ENCODE peak calls at places on chromosome 15, in four cellular contexts. U, E, F and R are unnamed samples.

GRCh38 chr15:35827156-35827555 is 281.2 kb upstream of the DPH6 start:
- DNase-seq in U (no peak), F (no peak), E (no peak), R (no peak)

GRCh38 chr15:59549339-59549807 is 62.2 kb upstream of the GCNT3 start:
- DNase-seq in U (no peak), F (no peak), E (no peak), R (no peak)

GRCh38 chr15:73270366-73271097 is 98.2 kb downstream of the HCN4 start:
- DNase-seq in F (no peak), E (no peak), U (no peak), R (no peak)

GRCh38 chr15:28977377-28978010 is 91.7 kb downstream of the APBA2 start:
- DNase-seq in E (peak), U (peak), F (no peak), R (no peak)

GRCh38 chr15:34890424-34890823 is 79.1 kb downstream of the AQR start:
- DNase-seq in U (no peak), E (no peak), F (no peak), R (no peak)

GRCh38 chr15:45183001-45183400 is 4.8 kb downstream of the SHF start:
- DNase-seq in E (no peak), U (no peak), F (no peak), R (no peak)

GRCh38 chr15:64151727-64152506 is at the start of gene SNX22:
- DNase-seq in U (peak), F (no peak), E (peak), R (peak)

GRCh38 chr15:85754993-85755392 is 39.7 kb downstream of the KLHL25 start:
- DNase-seq in U (peak), F (no peak), E (no peak), R (no peak)

GRCh38 chr15:22963546-22964125 is 16.5 kb downstream of the CYFIP1 start:
- DNase-seq in U (peak), E (no peak), F (no peak), R (no peak)

GRCh38 chr15:69754313-69754712 is 301.7 kb downstream of the RPLP1 start:
- DNase-seq in F (no peak), U (no peak), E (no peak), R (no peak)

GRCh38 chr15:88440021-88440420 is 27.2 kb downstream of the MRPL46 start:
- DNase-seq in U (no peak), E (no peak), F (no peak), R (no peak)

GRCh38 chr15:22827125-22827524 is 11.3 kb upstream of the NIPA2 start:
- DNase-seq in E (no peak), U (no peak), F (no peak), R (no peak)

GRCh38 chr15:82966671-82967071 is 14.2 kb upstream of the HOMER2 start:
- DNase-seq in F (no peak), E (no peak), U (no peak), R (no peak)

GRCh38 chr15:50148362-50148963 is 29.4 kb upstream of the ATP8B4 start:
- DNase-seq in F (no peak), E (no peak), U (no peak), R (peak)

GRCh38 chr15:92883643-92884458 is 16.3 kb upstream of the CHD2 start:
- DNase-seq in U (no peak), E (no peak), F (no peak), R (peak)

GRCh38 chr15:27820232-27820631 is 278.9 kb downstream of the OCA2 start:
- DNase-seq in F (no peak), U (no peak), E (no peak), R (no peak)

GRCh38 chr15:87207251-87207650 is 1049.3 kb downstream of the NTRK3 start:
- DNase-seq in E (no peak), U (no peak), F (no peak), R (no peak)

GRCh38 chr15:96043586-96044171 is 286.8 kb upstream of the NR2F2 start:
- DNase-seq in F (no peak), U (no peak), E (no peak), R (no peak)

GRCh38 chr15:73956276-73957086 is 30.2 kb downstream of the LOXL1 start:
- DNase-seq in U (peak), E (no peak), F (no peak), R (no peak)

GRCh38 chr15:61011576-61012336 is 217.3 kb downstream of the RORA start:
- DNase-seq in U (no peak), F (no peak), E (no peak), R (no peak)

GRCh38 chr15:62503451-62503850 is 338.4 kb upstream of the C2CD4B start:
- DNase-seq in U (no peak), E (peak), F (no peak), R (peak)

DNA sequence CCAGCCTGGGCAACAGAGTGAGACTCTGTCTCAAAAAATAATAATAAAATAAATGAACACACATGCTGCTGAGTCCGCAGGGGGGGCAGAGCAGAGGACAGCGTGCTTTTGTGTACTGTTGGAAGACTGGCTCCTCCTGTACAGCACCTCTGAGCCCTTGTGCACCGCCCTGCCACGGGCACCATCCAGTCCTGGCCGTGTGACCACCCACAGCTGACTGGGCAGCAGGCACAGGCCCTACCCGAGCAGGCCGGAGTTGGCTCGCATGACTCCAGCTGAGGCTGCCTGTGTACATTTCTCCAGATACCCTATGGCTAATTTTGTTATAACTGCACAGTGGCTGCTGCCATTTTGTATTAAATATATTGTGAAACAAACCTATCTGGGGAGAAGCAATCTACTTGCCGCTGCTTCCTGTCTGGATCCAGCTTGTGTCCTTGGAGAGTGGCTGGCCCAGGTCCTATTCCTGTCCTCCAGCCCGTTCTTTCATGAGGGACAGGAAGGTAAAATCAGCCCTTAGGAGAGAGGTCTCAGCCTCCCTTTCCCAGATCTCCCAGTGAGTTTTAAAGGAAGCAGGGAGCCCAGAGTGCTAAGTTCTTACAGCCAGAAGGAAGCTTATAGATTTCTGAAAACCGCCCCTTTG is 14.6 kb downstream of the IVD start:
- DNase-seq in E (peak), U (no peak), F (no peak), R (no peak)
- TF ChIP-seq POLR2A in E (no peak), U (no peak), F (no peak), R (no peak)

GRCh38 chr15:78898540-78898939 is 25.9 kb downstream of the MORF4L1 start:
- DNase-seq in F (no peak), U (no peak), E (no peak), R (no peak)
- TF ChIP-seq POLR2A in F (no peak), U (no peak), E (no peak), R (no peak)

GRCh38 chr15:40080847-40081246 is 27.8 kb downstream of the BMF start:
- DNase-seq in F (no peak), E (no peak), U (no peak), R (peak)

GRCh38 chr15:40082195-40082868 is 26.3 kb downstream of the BMF start:
- DNase-seq in F (no peak), U (peak), E (no peak), R (no peak)

GRCh38 chr15:40080104-40080503 is 28.6 kb downstream of the BMF start:
- DNase-seq in U (no peak), E (no peak), F (no peak), R (peak)

GRCh38 chr15:40083756-40084101 is 24.9 kb downstream of the BMF start:
- DNase-seq in E (no peak), F (no peak), U (no peak), R (no peak)

DNA sequence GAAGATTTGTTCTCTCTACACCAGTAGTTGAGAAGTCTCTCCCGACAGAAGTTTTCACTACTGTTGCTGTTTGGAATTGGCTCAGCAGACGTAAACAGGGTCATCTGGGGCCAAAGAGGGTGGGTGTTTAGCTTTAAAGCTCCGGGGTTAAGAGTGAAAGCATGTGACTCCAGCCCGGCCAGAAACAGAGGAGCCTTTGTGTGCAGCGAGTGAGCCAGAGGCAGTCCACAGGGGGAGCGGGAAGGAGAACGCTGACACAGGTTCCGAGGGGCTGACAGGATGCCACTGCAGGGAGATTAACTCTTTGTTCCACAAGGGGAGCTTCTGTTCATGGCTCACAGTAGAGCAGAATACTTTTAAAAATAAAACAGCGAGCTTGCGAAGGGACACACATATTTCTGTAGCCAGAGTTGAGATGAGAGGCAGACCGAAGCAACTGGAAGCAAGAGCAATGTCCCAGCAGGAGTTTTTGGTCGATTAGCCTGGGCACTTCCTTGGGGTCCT is 26.9 kb downstream of the BMF start:
- DNase-seq in U (peak), F (no peak), E (peak), R (peak)
- TF ChIP-seq POLR2A in U (no peak), F (no peak), E (no peak), R (no peak)

GRCh38 chr15:90035095-90035834 is 34.1 kb downstream of the ZNF710 start:
- DNase-seq in U (peak), F (no peak), E (peak), R (no peak)
- TF ChIP-seq POLR2A in U (peak), F (no peak), E (no peak), R (no peak)

GRCh38 chr15:40498891-40499290 is 28.1 kb downstream of the CHST14 start:
- DNase-seq in E (no peak), F (no peak), U (no peak), R (no peak)
- TF ChIP-seq POLR2A in E (no peak), F (no peak), U (no peak), R (no peak)

GRCh38 chr15:68492855-68493254 is 60.9 kb upstream of the ITGA11 start:
- DNase-seq in F (no peak), U (no peak), E (no peak), R (no peak)
- TF ChIP-seq POLR2A in F (no peak), U (no peak), E (no peak), R (no peak)

GRCh38 chr15:37101634-37102314 is 1.4 kb upstream of the MEIS2 start:
- DNase-seq in E (peak), U (peak), F (no peak), R (peak)
- TF ChIP-seq POLR2A in E (peak), U (no peak), F (no peak), R (no peak)

GRCh38 chr15:80989518-80990478 is at the start of gene MESD:
- DNase-seq in U (peak), E (peak), F (no peak), R (peak)
- TF ChIP-seq POLR2A in U (no peak), E (peak), F (no peak), R (peak)

GRCh38 chr15:41936649-41937567 is 35.4 kb downstream of the EHD4 start:
- DNase-seq in E (peak), F (no peak), U (peak), R (no peak)

GRCh38 chr15:41935566-41936020 is 36.8 kb downstream of the EHD4 start:
- DNase-seq in E (no peak), U (no peak), F (no peak), R (no peak)

GRCh38 chr15:41937568-41937923 is 34.8 kb downstream of the EHD4 start:
- DNase-seq in F (no peak), E (no peak), U (no peak), R (no peak)

GRCh38 chr15:41934843-41935242 is 37.5 kb downstream of the EHD4 start:
- DNase-seq in U (peak), F (no peak), E (peak), R (no peak)

DNA sequence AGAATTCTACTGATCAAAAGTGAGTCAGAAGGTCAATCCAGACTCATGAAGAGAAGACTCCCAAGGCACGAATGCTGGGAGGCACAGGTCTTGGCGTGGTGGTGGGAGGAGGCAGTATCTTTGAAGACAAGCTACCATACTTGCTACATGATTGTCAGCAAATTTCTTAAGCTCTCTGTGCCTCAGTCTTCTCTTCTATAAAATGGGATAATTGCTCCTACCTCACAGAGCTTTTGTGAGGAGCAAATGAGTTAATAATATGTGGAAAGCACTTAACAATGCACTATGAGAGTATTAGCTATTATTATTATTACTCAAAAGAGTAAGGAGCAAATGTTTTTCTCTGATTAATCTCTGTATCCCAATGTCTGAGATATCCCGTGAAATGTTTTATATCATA is 36.2 kb downstream of the EHD4 start:
- DNase-seq in F (no peak), E (no peak), U (no peak), R (no peak)
- TF ChIP-seq POLR2A in F (no peak), E (no peak), U (no peak), R (no peak)

DNA sequence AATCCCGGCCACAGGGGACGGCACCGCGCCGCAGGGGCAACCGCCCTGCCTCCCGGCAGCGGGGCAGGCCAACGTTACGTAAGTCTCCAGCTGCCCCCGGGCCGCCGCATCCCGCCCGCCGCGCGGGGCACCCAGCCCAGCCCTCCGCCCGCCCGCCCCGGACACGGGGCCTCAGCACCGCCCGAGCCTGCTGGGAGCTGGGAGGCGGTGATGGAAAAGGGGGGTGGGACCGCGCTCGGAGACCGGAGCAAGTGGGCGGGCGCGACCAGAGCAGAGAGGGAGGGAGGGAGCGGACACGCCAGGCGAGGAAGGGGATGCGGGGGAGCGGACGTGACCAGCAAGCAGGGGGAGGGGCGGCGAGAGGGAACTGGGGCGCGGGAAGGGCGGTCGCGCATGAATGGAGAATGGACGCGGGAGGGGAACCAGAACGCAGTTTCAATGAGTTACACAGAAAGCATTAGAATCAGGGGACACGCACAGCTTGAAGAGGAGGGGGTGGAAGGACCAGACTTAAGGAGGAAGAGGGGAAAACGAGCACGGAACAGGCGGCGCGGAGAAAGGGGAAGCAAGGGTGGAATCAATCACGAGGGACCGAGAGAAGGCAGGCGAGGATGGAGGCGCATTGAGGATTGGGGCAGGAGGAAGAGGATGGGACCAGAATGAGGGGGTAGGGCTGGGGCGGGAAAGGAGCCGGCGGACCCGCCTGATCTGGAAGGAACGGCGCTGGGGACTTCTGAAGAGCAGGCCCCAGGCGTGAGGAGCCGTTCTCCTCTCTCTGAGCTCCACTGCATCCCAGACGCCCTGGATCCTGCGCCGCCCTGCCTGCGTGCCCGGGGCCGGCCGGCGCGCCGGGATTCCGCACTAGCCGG is 559 bp downstream of the PKM start:
- DNase-seq in U (peak), E (peak), F (no peak), R (peak)
- TF ChIP-seq POLR2A in U (no peak), E (peak), F (no peak), R (no peak)